ENCODE peak calls at places on chromosome 20, in five cellular contexts. G is AG04449, S is AG09309, W is cardiac muscle cell, A is hepatocyte. F is an unnamed sample.
A peak's percentile ranks its signal among the peaks of the same experiment; 100 is the strongest.

GRCh38 chr20:55135923-55136322 is 660.5 kb downstream of the DOK5 start:
- DNase-seq in A (no peak), G (no peak), S (no peak), W (no peak), F (no peak)

GRCh38 chr20:36904690-36905089 is 28.8 kb downstream of the TLDC2 start:
- DNase-seq in G (no peak), W (no peak), A (no peak), S (no peak), F (no peak)

GRCh38 chr20:17558154-17558940 is 11.5 kb upstream of the DSTN start:
- DNase-seq in G (no peak), W (peak; percentile 89), A (peak; percentile 73), S (peak; percentile 69), F (no peak)

GRCh38 chr20:63226020-63226943 is 9.4 kb upstream of the BIRC7 start:
- DNase-seq in W (no peak), S (no peak), A (no peak), G (no peak), F (no peak)

GRCh38 chr20:60791823-60792222 is 460.2 kb upstream of the CDH4 start:
- DNase-seq in S (no peak), G (no peak), W (no peak), A (no peak), F (no peak)

GRCh38 chr20:47024461-47024937 is 129.9 kb downstream of the EYA2 start:
- DNase-seq in G (no peak), S (peak; percentile 32), A (no peak), W (no peak), F (no peak)

GRCh38 chr20:38172344-38172743 is 7.3 kb upstream of the TGM2 start:
- DNase-seq in A (no peak), W (peak; percentile 51), S (no peak), G (no peak), F (no peak)

GRCh38 chr20:47500554-47500953 is 1.1 kb upstream of the NCOA3 start:
- DNase-seq in A (no peak), G (no peak), W (no peak), S (no peak), F (no peak)

GRCh38 chr20:47574616-47575401 is 73.1 kb downstream of the NCOA3 start:
- DNase-seq in A (no peak), W (peak; percentile 47), G (no peak), S (no peak), F (no peak)

GRCh38 chr20:41175201-41175651 is 37.9 kb downstream of the PLCG1 start:
- DNase-seq in S (no peak), G (no peak), W (no peak), A (no peak), F (peak; percentile 6)

GRCh38 chr20:63819224-63819917 is 11.7 kb downstream of the ZBTB46 start:
- DNase-seq in W (peak; percentile 42), G (no peak), S (no peak), A (no peak), F (no peak)

DNA sequence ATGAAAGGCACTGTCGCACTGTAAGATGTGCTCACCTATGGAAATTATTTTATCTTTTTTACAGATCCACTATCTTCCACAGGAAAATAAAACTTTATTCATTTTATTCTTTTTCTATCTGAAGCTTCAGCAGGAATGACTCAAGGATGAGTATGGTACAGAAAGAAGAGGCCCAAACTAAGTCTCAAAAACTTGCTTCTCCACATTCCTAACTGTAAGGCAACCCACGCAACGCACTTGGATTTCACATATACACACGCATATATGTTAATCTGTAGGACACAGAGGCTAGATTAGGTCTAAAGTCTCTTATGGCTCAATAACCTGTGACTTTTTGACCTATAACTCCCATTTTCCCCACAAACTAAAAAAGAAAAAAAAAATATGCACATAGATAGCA is 81.9 kb downstream of the RALGAPA2 start:
- DNase-seq in A (no peak), G (no peak), S (no peak), W (no peak), F (no peak)
- TF ChIP-seq CTCF in A (no peak), G (no peak), S (no peak), W (no peak), F (no peak)

DNA sequence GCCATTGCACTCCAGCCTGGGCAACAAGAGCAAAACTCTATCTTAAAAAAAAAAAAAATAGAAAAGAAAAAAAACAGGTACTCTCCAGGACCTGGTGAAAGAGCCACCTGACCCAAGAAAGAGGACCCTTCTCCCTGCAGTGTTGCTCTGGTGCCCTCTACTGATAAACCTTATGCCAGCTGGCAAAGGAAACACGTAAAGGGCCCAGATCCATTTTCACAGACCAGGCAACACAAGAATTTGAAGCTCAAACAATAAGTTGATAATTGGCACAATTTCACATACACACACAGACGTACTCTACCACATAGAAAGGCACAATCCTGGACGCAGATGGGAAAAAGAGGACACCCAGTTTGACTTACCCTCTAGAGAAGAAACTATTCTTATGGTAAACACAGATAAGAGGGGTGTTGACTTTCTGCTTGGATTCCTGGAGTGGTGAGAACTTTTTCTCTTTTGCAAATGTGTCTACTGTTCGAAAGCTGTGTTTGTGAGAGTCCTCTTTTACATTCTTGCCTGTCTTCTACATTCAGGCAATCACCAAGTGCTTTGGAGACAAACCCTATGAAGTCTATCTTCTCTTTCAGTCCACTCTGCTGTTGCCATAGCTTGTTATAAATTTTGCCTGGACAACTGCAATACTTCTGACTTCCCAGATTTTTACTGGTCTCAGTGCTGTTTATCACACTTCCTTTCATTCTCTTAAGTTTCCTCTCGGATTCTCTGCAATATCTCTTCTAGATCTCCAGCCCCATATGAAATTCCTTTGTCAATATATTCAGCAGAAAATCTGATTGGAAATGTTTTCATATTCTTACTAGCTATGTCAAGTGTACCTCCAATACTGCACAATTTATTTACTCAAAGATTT is 6.4 kb upstream of the SNRPB start:
- DNase-seq in S (no peak), G (no peak), A (no peak), W (no peak), F (no peak)
- TF ChIP-seq CTCF in S (no peak), G (no peak), A (no peak), W (no peak), F (no peak)

GRCh38 chr20:4896119-4896700 is 105.1 kb downstream of the SLC23A2 start:
- DNase-seq in W (no peak), G (no peak), A (no peak), S (no peak), F (no peak)

GRCh38 chr20:4897600-4897999 is 103.7 kb downstream of the SLC23A2 start:
- DNase-seq in S (no peak), W (no peak), A (no peak), G (no peak), F (no peak)

GRCh38 chr20:4896971-4897497 is 104.3 kb downstream of the SLC23A2 start:
- DNase-seq in S (no peak), G (no peak), W (no peak), A (peak; percentile 40), F (no peak)

GRCh38 chr20:4898845-4899244 is 102.5 kb downstream of the SLC23A2 start:
- DNase-seq in G (no peak), S (no peak), A (no peak), W (no peak), F (no peak)

DNA sequence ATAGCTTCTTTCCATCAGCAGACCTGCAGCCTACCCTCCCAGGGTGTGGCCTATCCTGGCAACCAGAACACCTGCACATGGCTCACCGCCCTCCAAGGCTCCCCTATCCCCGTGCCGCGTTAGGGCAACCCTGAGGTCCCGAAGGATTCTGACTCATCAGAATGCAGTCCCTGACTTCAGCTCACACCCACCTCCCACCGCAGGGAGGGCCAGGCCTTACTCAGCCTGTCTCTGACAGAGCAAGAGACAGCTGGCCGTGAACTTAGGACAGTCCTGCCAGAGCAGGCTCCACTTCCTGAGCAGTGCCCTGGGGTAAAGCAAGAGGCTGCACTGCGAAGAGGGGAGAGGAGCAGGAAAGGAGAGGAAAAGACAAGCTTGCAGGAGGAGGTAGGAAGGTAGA is 103.0 kb downstream of the SLC23A2 start:
- DNase-seq in A (peak; percentile 75), G (no peak), S (peak; percentile 24), W (peak; percentile 74), F (no peak)
- TF ChIP-seq CTCF in A (no peak), G (no peak), S (no peak), W (no peak), F (no peak)

GRCh38 chr20:39216195-39216594 is 254.1 kb downstream of the DHX35 start:
- DNase-seq in S (no peak), A (no peak), W (no peak), G (no peak), F (no peak)
- TF ChIP-seq CTCF in S (no peak), A (no peak), W (no peak), G (no peak), F (no peak)

GRCh38 chr20:34709836-34710567 is 5.9 kb downstream of the TP53INP2 start:
- DNase-seq in A (peak; percentile 87), W (peak; percentile 28), G (no peak), S (no peak), F (peak; percentile 88)
- TF ChIP-seq CTCF in A (peak; percentile 48), W (no peak), G (peak; percentile 52), S (no peak), F (peak; percentile 61)

GRCh38 chr20:48921168-48921882 is at the start of gene ARFGEF2:
- DNase-seq in S (no peak), A (peak; percentile 98), G (no peak), W (peak; percentile 94), F (peak; percentile 96)

GRCh38 chr20:48920527-48921167 is 864 bp upstream of the ARFGEF2 start:
- DNase-seq in A (no peak), W (no peak), G (no peak), S (no peak), F (no peak)

GRCh38 chr20:48919882-48920526 is 1.5 kb upstream of the ARFGEF2 start:
- DNase-seq in A (peak; percentile 60), W (no peak), G (no peak), S (no peak), F (no peak)

GRCh38 chr20:48923149-48923718 is 1.7 kb downstream of the ARFGEF2 start:
- DNase-seq in S (no peak), W (peak; percentile 51), A (no peak), G (no peak), F (no peak)

GRCh38 chr20:48921883-48922867 is 664 bp downstream of the ARFGEF2 start:
- DNase-seq in W (no peak), A (peak; percentile 75), S (no peak), G (no peak), F (no peak)
- TF ChIP-seq CTCF in W (no peak), A (no peak), S (no peak), G (no peak), F (no peak)